ENCODE peak calls at places on chromosomes 6 and 20, in five cellular contexts. One of them, this sample, is unnamed.

GRCh38 chr6:48449002-48449401 is 338.0 kb upstream of the PTCHD4 start:
- DNase-seq in MM.1S: no peak
- DNase-seq in IMR-90: peak
- DNase-seq in neural progenitor cell: no peak
- DNase-seq in hepatocyte: no peak
- DNase-seq in this sample: no peak

GRCh38 chr6:154487367-154488275 is 22.9 kb downstream of the CNKSR3 start:
- DNase-seq in MM.1S: no peak
- DNase-seq in IMR-90: peak
- DNase-seq in neural progenitor cell: no peak
- DNase-seq in hepatocyte: no peak
- DNase-seq in this sample: no peak

GRCh38 chr20:6495907-6496306 is 271.6 kb upstream of the BMP2 start:
- DNase-seq in MM.1S: no peak
- DNase-seq in IMR-90: no peak
- DNase-seq in neural progenitor cell: no peak
- DNase-seq in hepatocyte: no peak
- DNase-seq in this sample: no peak

GRCh38 chr6:11198663-11199603 is 33.5 kb downstream of the NEDD9 start:
- DNase-seq in MM.1S: peak
- DNase-seq in IMR-90: no peak
- DNase-seq in neural progenitor cell: no peak
- DNase-seq in hepatocyte: no peak
- DNase-seq in this sample: no peak

GRCh38 chr20:12166053-12166717 is 248.5 kb downstream of the BTBD3 start:
- DNase-seq in MM.1S: no peak
- DNase-seq in IMR-90: peak
- DNase-seq in neural progenitor cell: no peak
- DNase-seq in hepatocyte: peak
- DNase-seq in this sample: no peak

GRCh38 chr20:4811661-4812181 is 90.0 kb downstream of the PRND start:
- DNase-seq in MM.1S: no peak
- DNase-seq in IMR-90: no peak
- DNase-seq in neural progenitor cell: no peak
- DNase-seq in hepatocyte: no peak
- DNase-seq in this sample: no peak

GRCh38 chr20:8361008-8361652 is 229.1 kb downstream of the PLCB1 start:
- DNase-seq in MM.1S: no peak
- DNase-seq in IMR-90: peak
- DNase-seq in neural progenitor cell: no peak
- DNase-seq in hepatocyte: no peak
- DNase-seq in this sample: no peak

GRCh38 chr20:51014797-51015722 is 7.8 kb downstream of the KCNG1 start:
- DNase-seq in MM.1S: no peak
- DNase-seq in IMR-90: peak
- DNase-seq in neural progenitor cell: peak
- DNase-seq in hepatocyte: peak
- DNase-seq in this sample: peak

GRCh38 chr20:62618622-62619529 is 23.4 kb upstream of the SLCO4A1 start:
- DNase-seq in MM.1S: no peak
- DNase-seq in IMR-90: no peak
- DNase-seq in neural progenitor cell: peak
- DNase-seq in hepatocyte: no peak
- DNase-seq in this sample: no peak

GRCh38 chr6:116218172-116218633 is 35.7 kb downstream of the TSPYL4 start:
- DNase-seq in MM.1S: peak
- DNase-seq in IMR-90: peak
- DNase-seq in neural progenitor cell: no peak
- DNase-seq in hepatocyte: peak
- DNase-seq in this sample: no peak

GRCh38 chr6:127190552-127190951 is 72.1 kb downstream of the RSPO3 start:
- DNase-seq in MM.1S: peak
- DNase-seq in IMR-90: peak
- DNase-seq in neural progenitor cell: peak
- DNase-seq in hepatocyte: peak
- DNase-seq in this sample: peak

GRCh38 chr20:53386186-53386681 is 207.4 kb downstream of the ZNF217 start:
- DNase-seq in MM.1S: no peak
- DNase-seq in IMR-90: no peak
- DNase-seq in neural progenitor cell: no peak
- DNase-seq in hepatocyte: no peak
- DNase-seq in this sample: no peak

GRCh38 chr20:58056021-58056591 is 172.3 kb downstream of the ANKRD60 start:
- DNase-seq in MM.1S: no peak
- DNase-seq in IMR-90: no peak
- DNase-seq in neural progenitor cell: no peak
- DNase-seq in hepatocyte: no peak
- DNase-seq in this sample: no peak

GRCh38 chr6:3450888-3451287 is 6.0 kb downstream of the SLC22A23 start:
- DNase-seq in MM.1S: no peak
- DNase-seq in IMR-90: no peak
- DNase-seq in neural progenitor cell: no peak
- DNase-seq in hepatocyte: no peak
- DNase-seq in this sample: no peak

GRCh38 chr6:34319471-34319885 is 70.7 kb upstream of the SMIM29 start:
- DNase-seq in MM.1S: no peak
- DNase-seq in IMR-90: no peak
- DNase-seq in neural progenitor cell: no peak
- DNase-seq in hepatocyte: peak
- DNase-seq in this sample: no peak

GRCh38 chr6:34316442-34317171 is 67.8 kb upstream of the SMIM29 start:
- DNase-seq in MM.1S: peak
- DNase-seq in IMR-90: no peak
- DNase-seq in neural progenitor cell: no peak
- DNase-seq in hepatocyte: no peak
- DNase-seq in this sample: no peak

GRCh38 chr6:34317172-34317477 is 68.3 kb upstream of the SMIM29 start:
- DNase-seq in MM.1S: peak
- DNase-seq in IMR-90: no peak
- DNase-seq in neural progenitor cell: no peak
- DNase-seq in hepatocyte: no peak
- DNase-seq in this sample: no peak

GRCh38 chr6:34318492-34319470 is 70.0 kb upstream of the SMIM29 start:
- DNase-seq in MM.1S: peak
- DNase-seq in IMR-90: no peak
- DNase-seq in neural progenitor cell: no peak
- DNase-seq in hepatocyte: no peak
- DNase-seq in this sample: no peak

DNA sequence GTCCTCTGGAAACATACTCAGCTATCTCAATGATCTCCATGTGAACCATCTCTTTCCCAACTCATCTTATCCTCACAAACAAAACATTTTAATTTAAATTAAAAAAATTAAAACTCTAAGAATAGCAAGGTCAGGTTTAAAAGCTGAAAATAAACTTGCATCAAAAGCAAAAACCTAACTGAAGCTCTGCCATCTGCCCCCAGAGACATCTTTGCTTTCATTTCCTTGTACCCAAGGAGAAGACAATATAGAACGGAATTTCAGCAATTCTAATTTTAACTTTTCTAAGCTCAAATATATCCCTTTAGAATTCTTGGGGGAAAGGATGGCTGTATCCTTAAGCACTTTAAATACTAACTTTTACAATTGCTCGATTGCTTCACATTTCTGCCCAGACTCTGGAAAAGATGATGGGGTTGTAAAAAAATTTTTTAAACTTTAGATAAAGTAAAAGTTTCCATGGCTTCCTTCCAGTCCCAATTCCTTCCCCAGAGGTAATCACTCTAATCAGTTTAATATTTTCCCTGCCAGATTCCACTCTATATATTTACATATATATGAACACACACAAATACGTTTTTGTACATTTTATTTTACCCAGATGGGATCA is 69.2 kb upstream of the SMIM29 start:
- DNase-seq in MM.1S: no peak
- DNase-seq in IMR-90: peak
- DNase-seq in neural progenitor cell: no peak
- DNase-seq in hepatocyte: no peak
- DNase-seq in this sample: no peak
- H3K4me2 ChIP-seq in MM.1S: peak
- H3K4me2 ChIP-seq in IMR-90: no peak
- H3K4me2 ChIP-seq in neural progenitor cell: no peak
- H3K4me2 ChIP-seq in hepatocyte: peak
- H3K4me2 ChIP-seq in this sample: no peak

DNA sequence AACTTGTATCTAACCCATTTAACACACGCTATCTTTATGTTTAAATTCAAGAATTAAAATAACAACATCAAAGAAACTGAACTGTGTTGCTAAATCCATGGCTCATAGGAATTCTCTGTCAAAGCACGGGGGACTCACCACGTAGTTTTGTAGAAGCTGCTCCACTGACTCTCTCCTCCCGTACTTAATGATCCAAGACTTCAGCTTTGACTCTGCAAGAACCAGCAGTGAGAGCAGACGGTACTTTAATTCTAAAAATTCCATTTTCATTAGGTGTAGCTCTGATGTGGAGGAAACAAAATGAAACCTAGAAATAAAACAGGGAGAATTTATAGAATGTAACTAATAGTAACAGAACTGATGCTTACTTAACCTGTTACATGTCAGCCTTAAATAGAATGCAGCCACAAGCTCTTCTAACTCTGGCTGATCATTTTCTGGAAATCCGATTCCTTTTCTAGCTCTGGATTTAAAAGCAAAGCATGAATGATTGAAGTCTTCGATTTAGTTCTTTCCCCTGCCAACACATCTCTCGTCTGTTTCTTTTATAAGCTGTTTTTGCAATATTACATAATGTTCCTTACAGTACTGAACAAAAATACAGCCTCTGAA is 165.6 kb downstream of the SYNE1 start:
- DNase-seq in MM.1S: no peak
- DNase-seq in IMR-90: peak
- DNase-seq in neural progenitor cell: no peak
- DNase-seq in hepatocyte: no peak
- DNase-seq in this sample: no peak
- H3K4me2 ChIP-seq in MM.1S: no peak
- H3K4me2 ChIP-seq in IMR-90: peak
- H3K4me2 ChIP-seq in neural progenitor cell: no peak
- H3K4me2 ChIP-seq in hepatocyte: peak
- H3K4me2 ChIP-seq in this sample: peak

GRCh38 chr6:110541701-110542309 is 65.4 kb upstream of the SLC22A16 start:
- DNase-seq in MM.1S: no peak
- DNase-seq in IMR-90: no peak
- DNase-seq in neural progenitor cell: no peak
- DNase-seq in hepatocyte: no peak
- DNase-seq in this sample: no peak
- H3K4me2 ChIP-seq in MM.1S: no peak
- H3K4me2 ChIP-seq in IMR-90: no peak
- H3K4me2 ChIP-seq in neural progenitor cell: no peak
- H3K4me2 ChIP-seq in hepatocyte: peak
- H3K4me2 ChIP-seq in this sample: no peak

GRCh38 chr6:111858347-111858746 is 14.9 kb downstream of the FYN start:
- DNase-seq in MM.1S: no peak
- DNase-seq in IMR-90: no peak
- DNase-seq in neural progenitor cell: no peak
- DNase-seq in hepatocyte: no peak
- DNase-seq in this sample: no peak
- H3K4me2 ChIP-seq in MM.1S: no peak
- H3K4me2 ChIP-seq in IMR-90: no peak
- H3K4me2 ChIP-seq in neural progenitor cell: peak
- H3K4me2 ChIP-seq in hepatocyte: no peak
- H3K4me2 ChIP-seq in this sample: no peak

DNA sequence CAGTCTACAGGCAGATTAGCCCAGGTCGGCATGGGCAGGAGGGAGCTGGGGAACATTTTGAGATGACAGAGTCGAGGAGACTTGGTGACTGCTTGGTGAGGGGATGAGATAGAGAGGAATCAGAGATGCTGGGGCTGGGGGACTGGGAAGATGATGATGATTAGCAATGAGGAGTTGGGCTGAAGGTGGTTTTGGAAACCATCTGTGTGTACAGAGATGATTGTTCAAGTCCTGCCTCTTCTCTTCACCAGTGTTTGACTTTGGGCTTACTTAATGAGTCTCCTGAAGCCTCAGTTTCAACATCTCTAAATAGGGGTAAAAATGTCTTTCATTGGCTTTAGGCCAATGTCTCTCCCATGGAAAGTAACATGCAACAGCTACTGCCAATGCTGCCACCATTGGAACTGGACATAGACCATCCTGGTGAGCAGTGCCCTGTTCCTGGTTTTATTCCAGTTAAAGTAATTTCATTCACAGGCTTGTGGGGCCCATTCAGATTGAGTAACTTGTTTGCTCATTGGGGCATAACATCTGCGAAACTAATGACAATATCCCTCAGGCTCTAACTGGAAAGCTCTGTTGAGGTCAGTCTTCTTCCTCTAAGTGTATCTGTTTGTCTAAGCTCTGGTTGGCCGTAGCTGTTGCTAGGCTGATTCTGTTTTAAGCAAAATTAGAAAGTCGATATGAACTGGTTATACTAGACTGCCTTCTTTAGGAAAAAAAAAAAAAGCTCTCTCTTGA is 99.1 kb downstream of the ARMC2 start:
- DNase-seq in MM.1S: no peak
- DNase-seq in IMR-90: peak
- DNase-seq in neural progenitor cell: no peak
- DNase-seq in hepatocyte: peak
- DNase-seq in this sample: no peak
- H3K4me2 ChIP-seq in MM.1S: no peak
- H3K4me2 ChIP-seq in IMR-90: no peak
- H3K4me2 ChIP-seq in neural progenitor cell: no peak
- H3K4me2 ChIP-seq in hepatocyte: no peak
- H3K4me2 ChIP-seq in this sample: no peak

GRCh38 chr6:30465582-30466306 is 23.6 kb upstream of the HLA-E start:
- DNase-seq in MM.1S: no peak
- DNase-seq in IMR-90: no peak
- DNase-seq in neural progenitor cell: no peak
- DNase-seq in hepatocyte: no peak
- DNase-seq in this sample: no peak
- H3K4me2 ChIP-seq in MM.1S: peak
- H3K4me2 ChIP-seq in IMR-90: peak
- H3K4me2 ChIP-seq in neural progenitor cell: peak
- H3K4me2 ChIP-seq in hepatocyte: peak
- H3K4me2 ChIP-seq in this sample: peak

GRCh38 chr6:42366011-42366705 is 85.6 kb downstream of the TRERF1 start:
- DNase-seq in MM.1S: peak
- DNase-seq in IMR-90: no peak
- DNase-seq in neural progenitor cell: no peak
- DNase-seq in hepatocyte: no peak
- DNase-seq in this sample: no peak
- H3K4me2 ChIP-seq in MM.1S: peak
- H3K4me2 ChIP-seq in IMR-90: no peak
- H3K4me2 ChIP-seq in neural progenitor cell: no peak
- H3K4me2 ChIP-seq in hepatocyte: no peak
- H3K4me2 ChIP-seq in this sample: no peak

DNA sequence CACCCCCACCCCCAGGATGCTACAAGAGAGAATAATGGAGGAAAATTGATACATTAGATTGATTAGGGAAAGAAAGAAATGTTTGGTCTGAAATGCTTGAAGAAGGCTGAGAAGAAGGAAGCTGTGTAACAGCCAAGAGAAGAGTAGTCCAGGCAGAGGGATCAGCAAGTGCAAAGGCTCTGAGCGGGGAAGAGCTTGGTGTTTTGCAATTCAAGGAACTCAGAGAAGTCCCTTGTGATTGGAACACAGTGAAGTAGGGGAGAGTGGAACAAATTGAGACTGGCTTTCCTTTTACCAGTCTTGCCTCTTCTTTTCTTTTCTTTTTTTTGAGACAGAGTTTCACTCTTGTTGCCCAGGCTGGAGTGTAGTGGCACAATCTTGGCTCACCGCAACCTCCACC is 76.6 kb upstream of the CHD6 start:
- DNase-seq in MM.1S: no peak
- DNase-seq in IMR-90: no peak
- DNase-seq in neural progenitor cell: no peak
- DNase-seq in hepatocyte: no peak
- DNase-seq in this sample: no peak
- H3K4me2 ChIP-seq in MM.1S: peak
- H3K4me2 ChIP-seq in IMR-90: no peak
- H3K4me2 ChIP-seq in neural progenitor cell: peak
- H3K4me2 ChIP-seq in hepatocyte: peak
- H3K4me2 ChIP-seq in this sample: peak